ENCODE peak calls at places on chromosomes 12 and 14, in five cellular contexts. One of them, this sample, is unnamed.

GRCh38 chr12:120669055-120669828 is 17.7 kb upstream of the MLEC start:
- DNase-seq in WERI-Rb-1: peak; percentile 60
- DNase-seq in heart left ventricle: no peak
- DNase-seq in effector memory CD4-positive, alpha-beta T cell: no peak
- DNase-seq in right lobe of liver: no peak
- DNase-seq in this sample: peak; percentile 68

GRCh38 chr14:102900631-102901571 is 21.6 kb upstream of the AMN start:
- DNase-seq in WERI-Rb-1: no peak
- DNase-seq in effector memory CD4-positive, alpha-beta T cell: no peak
- DNase-seq in right lobe of liver: no peak
- DNase-seq in heart left ventricle: no peak
- DNase-seq in this sample: peak; percentile 49

GRCh38 chr12:115956674-115957073 is 320.8 kb downstream of the MED13L start:
- DNase-seq in WERI-Rb-1: no peak
- DNase-seq in right lobe of liver: no peak
- DNase-seq in heart left ventricle: no peak
- DNase-seq in effector memory CD4-positive, alpha-beta T cell: no peak
- DNase-seq in this sample: no peak

GRCh38 chr14:55926007-55926406 is 192.2 kb upstream of the PELI2 start:
- DNase-seq in right lobe of liver: no peak
- DNase-seq in WERI-Rb-1: no peak
- DNase-seq in effector memory CD4-positive, alpha-beta T cell: no peak
- DNase-seq in heart left ventricle: no peak
- DNase-seq in this sample: no peak

GRCh38 chr12:97716356-97716755 is 253.8 kb downstream of the RMST start:
- DNase-seq in WERI-Rb-1: peak; percentile 10
- DNase-seq in heart left ventricle: no peak
- DNase-seq in effector memory CD4-positive, alpha-beta T cell: no peak
- DNase-seq in right lobe of liver: no peak
- DNase-seq in this sample: peak; percentile 49

GRCh38 chr12:57834086-57834876 is 12.2 kb downstream of the CTDSP2 start:
- DNase-seq in WERI-Rb-1: no peak
- DNase-seq in heart left ventricle: no peak
- DNase-seq in right lobe of liver: no peak
- DNase-seq in effector memory CD4-positive, alpha-beta T cell: no peak
- DNase-seq in this sample: no peak

GRCh38 chr12:28817524-28817923 is 331.6 kb upstream of the FAR2 start:
- DNase-seq in effector memory CD4-positive, alpha-beta T cell: no peak
- DNase-seq in WERI-Rb-1: no peak
- DNase-seq in right lobe of liver: no peak
- DNase-seq in heart left ventricle: no peak
- DNase-seq in this sample: no peak

GRCh38 chr14:52052289-52052943 is 16.4 kb downstream of the NID2 start:
- DNase-seq in heart left ventricle: no peak
- DNase-seq in WERI-Rb-1: no peak
- DNase-seq in right lobe of liver: no peak
- DNase-seq in effector memory CD4-positive, alpha-beta T cell: no peak
- DNase-seq in this sample: no peak

GRCh38 chr14:44788612-44789011 is 173.1 kb downstream of the KLHL28 start:
- DNase-seq in right lobe of liver: no peak
- DNase-seq in WERI-Rb-1: no peak
- DNase-seq in effector memory CD4-positive, alpha-beta T cell: no peak
- DNase-seq in heart left ventricle: no peak
- DNase-seq in this sample: no peak

GRCh38 chr12:46786774-46787173 is 39.0 kb downstream of the SLC38A4 start:
- DNase-seq in WERI-Rb-1: no peak
- DNase-seq in right lobe of liver: no peak
- DNase-seq in effector memory CD4-positive, alpha-beta T cell: no peak
- DNase-seq in heart left ventricle: no peak
- DNase-seq in this sample: no peak

GRCh38 chr14:94355191-94355794 is 32.2 kb upstream of the SERPINA6 start:
- DNase-seq in right lobe of liver: peak; percentile 84
- DNase-seq in WERI-Rb-1: peak; percentile 45
- DNase-seq in effector memory CD4-positive, alpha-beta T cell: no peak
- DNase-seq in heart left ventricle: no peak
- DNase-seq in this sample: peak; percentile 67

GRCh38 chr12:12562016-12562483 is 613 bp downstream of the DUSP16 start:
- DNase-seq in heart left ventricle: peak; percentile 31
- DNase-seq in WERI-Rb-1: peak; percentile 13
- DNase-seq in effector memory CD4-positive, alpha-beta T cell: peak; percentile 21
- DNase-seq in right lobe of liver: peak; percentile 63
- DNase-seq in this sample: peak; percentile 69

DNA sequence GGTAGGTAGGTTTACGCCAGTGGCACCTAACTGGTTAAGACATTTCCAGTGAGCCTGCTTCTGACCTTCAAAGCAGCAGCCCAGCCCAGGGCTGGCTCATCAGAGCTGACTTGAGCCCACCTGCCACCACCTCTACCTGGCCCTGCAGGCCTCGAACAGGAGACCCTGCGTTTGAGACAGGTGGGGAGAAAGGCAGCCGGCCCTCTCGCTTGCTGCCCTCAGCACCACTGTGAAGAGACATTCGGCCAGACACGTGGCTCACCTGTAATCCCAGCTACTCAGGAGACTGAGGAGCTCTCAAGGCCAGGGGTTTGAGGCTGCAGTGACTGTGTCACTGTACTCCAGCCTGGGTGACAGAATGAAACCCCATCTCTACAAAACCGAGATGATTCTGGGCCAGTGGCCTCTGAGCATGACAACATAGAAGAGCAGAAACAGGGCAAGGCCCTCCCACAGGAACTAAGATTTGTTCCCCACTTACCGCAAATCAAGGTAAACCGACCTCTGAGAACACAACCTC is 74.2 kb downstream of the TESC start:
- DNase-seq in heart left ventricle: no peak
- DNase-seq in right lobe of liver: no peak
- DNase-seq in effector memory CD4-positive, alpha-beta T cell: no peak
- DNase-seq in WERI-Rb-1: no peak
- DNase-seq in this sample: no peak
- H3K36me3 ChIP-seq in heart left ventricle: peaks cover 43% of the 10 kb centered on the region
- H3K36me3 ChIP-seq in right lobe of liver: peaks cover 7% of the 10 kb centered on the region
- H3K36me3 ChIP-seq in effector memory CD4-positive, alpha-beta T cell: peaks cover 4% of the 10 kb centered on the region
- H3K36me3 ChIP-seq in WERI-Rb-1: peaks cover 34% of the 10 kb centered on the region
- H3K36me3 ChIP-seq in this sample: peaks cover 9% of the 10 kb centered on the region

GRCh38 chr12:22431693-22432251 is 97.3 kb upstream of the ST8SIA1 start:
- DNase-seq in right lobe of liver: no peak
- DNase-seq in heart left ventricle: no peak
- DNase-seq in effector memory CD4-positive, alpha-beta T cell: no peak
- DNase-seq in WERI-Rb-1: no peak
- DNase-seq in this sample: no peak

GRCh38 chr12:22435583-22435982 is 101.1 kb upstream of the ST8SIA1 start:
- DNase-seq in right lobe of liver: no peak
- DNase-seq in effector memory CD4-positive, alpha-beta T cell: no peak
- DNase-seq in heart left ventricle: no peak
- DNase-seq in WERI-Rb-1: no peak
- DNase-seq in this sample: no peak

GRCh38 chr12:22437031-22437806 is 102.7 kb upstream of the ST8SIA1 start:
- DNase-seq in right lobe of liver: no peak
- DNase-seq in WERI-Rb-1: no peak
- DNase-seq in effector memory CD4-positive, alpha-beta T cell: no peak
- DNase-seq in heart left ventricle: no peak
- DNase-seq in this sample: no peak
- H3K4me3 ChIP-seq in right lobe of liver: no peak overlapping the region
- H3K4me3 ChIP-seq in WERI-Rb-1: no peak overlapping the region
- H3K4me3 ChIP-seq in effector memory CD4-positive, alpha-beta T cell: no peak overlapping the region
- H3K4me3 ChIP-seq in heart left ventricle: no peak overlapping the region
- H3K4me3 ChIP-seq in this sample: peak overlapping the region; percentile 10

GRCh38 chr12:1628671-1629337 is at the start of gene WNT5B:
- DNase-seq in WERI-Rb-1: no peak
- DNase-seq in effector memory CD4-positive, alpha-beta T cell: no peak
- DNase-seq in right lobe of liver: no peak
- DNase-seq in heart left ventricle: no peak
- DNase-seq in this sample: peak; percentile 55

GRCh38 chr12:1632702-1633101 is 3.7 kb downstream of the WNT5B start:
- DNase-seq in effector memory CD4-positive, alpha-beta T cell: no peak
- DNase-seq in WERI-Rb-1: no peak
- DNase-seq in right lobe of liver: peak; percentile 89
- DNase-seq in heart left ventricle: no peak
- DNase-seq in this sample: no peak

GRCh38 chr12:1630081-1630826 is 1.2 kb downstream of the WNT5B start:
- DNase-seq in right lobe of liver: peak; percentile 83
- DNase-seq in heart left ventricle: peak; percentile 42
- DNase-seq in effector memory CD4-positive, alpha-beta T cell: no peak
- DNase-seq in WERI-Rb-1: no peak
- DNase-seq in this sample: peak; percentile 79

GRCh38 chr12:1629338-1630080 is 478 bp downstream of the WNT5B start:
- DNase-seq in right lobe of liver: no peak
- DNase-seq in effector memory CD4-positive, alpha-beta T cell: no peak
- DNase-seq in heart left ventricle: no peak
- DNase-seq in WERI-Rb-1: peak; percentile 61
- DNase-seq in this sample: peak; percentile 87

DNA sequence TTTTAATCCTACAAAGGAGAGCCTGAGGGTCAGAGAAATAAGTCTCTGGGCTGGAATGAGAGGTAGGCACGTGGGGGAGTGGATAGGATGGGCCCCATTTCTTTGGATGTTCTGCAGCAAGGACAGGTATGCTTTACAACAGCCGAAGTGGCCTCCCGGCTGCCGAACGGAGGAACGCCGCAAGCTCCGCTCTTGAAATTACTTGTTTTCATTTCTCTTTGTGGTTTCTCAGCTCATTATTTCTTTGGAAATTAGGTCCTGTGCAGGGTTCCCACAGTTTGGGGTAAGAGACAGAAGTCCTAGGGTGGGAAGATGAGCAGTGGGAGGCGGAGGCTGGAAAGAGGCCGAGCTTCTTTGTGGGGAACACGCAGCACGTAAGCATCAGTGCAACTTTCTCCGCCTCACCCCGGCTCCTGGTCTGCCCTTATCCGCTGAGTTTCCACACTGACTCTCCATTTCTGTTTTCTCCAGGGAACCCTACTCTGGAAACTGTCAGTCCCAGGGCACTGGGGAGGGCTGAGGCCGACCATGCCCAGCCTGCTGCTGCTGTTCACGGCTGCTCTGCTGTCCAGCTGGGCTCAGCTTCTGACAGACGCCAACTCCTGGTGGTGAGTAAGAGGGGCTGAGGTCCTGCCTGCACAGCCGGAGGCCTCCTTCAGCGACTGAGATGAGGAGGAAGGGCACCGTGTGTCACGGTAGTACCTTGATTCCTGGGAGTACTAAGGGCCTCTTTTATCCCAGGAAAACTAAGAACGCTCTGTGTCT is 2.0 kb downstream of the WNT5B start:
- DNase-seq in WERI-Rb-1: no peak
- DNase-seq in heart left ventricle: no peak
- DNase-seq in right lobe of liver: no peak
- DNase-seq in effector memory CD4-positive, alpha-beta T cell: no peak
- DNase-seq in this sample: peak; percentile 66
- H3K27me3 ChIP-seq in WERI-Rb-1: no peaks in the 10 kb centered on the region
- H3K27me3 ChIP-seq in heart left ventricle: no peaks in the 10 kb centered on the region
- H3K27me3 ChIP-seq in right lobe of liver: no peaks in the 10 kb centered on the region
- H3K27me3 ChIP-seq in effector memory CD4-positive, alpha-beta T cell: peaks cover 24% of the 10 kb centered on the region
- H3K27me3 ChIP-seq in this sample: peaks cover 62% of the 10 kb centered on the region

GRCh38 chr12:132503611-132504204 is 13.8 kb downstream of the FBRSL1 start:
- DNase-seq in WERI-Rb-1: no peak
- DNase-seq in right lobe of liver: no peak
- DNase-seq in effector memory CD4-positive, alpha-beta T cell: no peak
- DNase-seq in heart left ventricle: no peak
- DNase-seq in this sample: no peak
- H3K36me3 ChIP-seq in WERI-Rb-1: peaks cover 7% of the 10 kb centered on the region
- H3K36me3 ChIP-seq in right lobe of liver: no peaks in the 10 kb centered on the region
- H3K36me3 ChIP-seq in effector memory CD4-positive, alpha-beta T cell: peaks cover 9% of the 10 kb centered on the region
- H3K36me3 ChIP-seq in heart left ventricle: peaks cover 8% of the 10 kb centered on the region
- H3K36me3 ChIP-seq in this sample: no peaks in the 10 kb centered on the region

DNA sequence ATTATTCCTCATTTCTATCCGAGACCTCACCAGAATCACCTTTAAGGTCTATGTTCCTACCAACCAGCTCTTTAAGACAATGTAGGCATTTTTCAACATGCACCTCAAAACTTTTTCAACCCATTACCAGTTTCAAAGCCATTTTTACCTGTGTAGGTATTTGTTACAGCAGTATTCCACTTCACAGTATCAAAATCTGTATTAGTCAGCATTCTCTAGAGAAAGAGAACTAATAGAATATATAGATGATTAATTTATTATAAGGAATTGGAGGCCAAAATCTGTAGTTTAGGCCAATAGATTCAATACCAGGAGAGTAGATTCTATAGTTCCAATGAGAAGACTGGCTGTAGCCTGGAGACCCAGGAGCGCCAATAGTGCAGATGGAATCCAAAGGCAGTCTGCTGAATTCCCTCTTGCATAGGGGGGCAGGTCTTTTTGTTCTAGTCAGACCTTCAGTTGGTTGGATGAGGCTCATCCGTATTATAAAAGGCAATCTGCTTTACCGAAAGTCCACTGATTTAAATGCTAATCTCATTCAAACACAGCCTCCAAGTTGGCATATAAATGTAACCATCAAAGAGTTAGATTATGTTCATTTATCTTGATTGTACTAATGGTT is 151.6 kb upstream of the SYT1 start:
- DNase-seq in WERI-Rb-1: no peak
- DNase-seq in right lobe of liver: no peak
- DNase-seq in heart left ventricle: no peak
- DNase-seq in effector memory CD4-positive, alpha-beta T cell: no peak
- DNase-seq in this sample: peak; percentile 24
- H3K4me3 ChIP-seq in WERI-Rb-1: no peak overlapping the region
- H3K4me3 ChIP-seq in right lobe of liver: no peak overlapping the region
- H3K4me3 ChIP-seq in heart left ventricle: no peak overlapping the region
- H3K4me3 ChIP-seq in effector memory CD4-positive, alpha-beta T cell: no peak overlapping the region
- H3K4me3 ChIP-seq in this sample: no peak overlapping the region

GRCh38 chr12:63846249-63846967 is 1.9 kb downstream of the SRGAP1 start:
- DNase-seq in heart left ventricle: no peak
- DNase-seq in WERI-Rb-1: no peak
- DNase-seq in right lobe of liver: no peak
- DNase-seq in effector memory CD4-positive, alpha-beta T cell: no peak
- DNase-seq in this sample: no peak
- H3K27me3 ChIP-seq in heart left ventricle: no peaks in the 10 kb centered on the region
- H3K27me3 ChIP-seq in WERI-Rb-1: no peaks in the 10 kb centered on the region
- H3K27me3 ChIP-seq in right lobe of liver: no peaks in the 10 kb centered on the region
- H3K27me3 ChIP-seq in effector memory CD4-positive, alpha-beta T cell: peaks cover 6% of the 10 kb centered on the region
- H3K27me3 ChIP-seq in this sample: peaks cover 8% of the 10 kb centered on the region

GRCh38 chr12:50525422-50525821 is 20.6 kb downstream of the DIP2B start:
- DNase-seq in effector memory CD4-positive, alpha-beta T cell: no peak
- DNase-seq in right lobe of liver: no peak
- DNase-seq in WERI-Rb-1: no peak
- DNase-seq in heart left ventricle: no peak
- DNase-seq in this sample: no peak
- H3K36me3 ChIP-seq in effector memory CD4-positive, alpha-beta T cell: no peaks in the 10 kb centered on the region
- H3K36me3 ChIP-seq in right lobe of liver: no peaks in the 10 kb centered on the region
- H3K36me3 ChIP-seq in WERI-Rb-1: no peaks in the 10 kb centered on the region
- H3K36me3 ChIP-seq in heart left ventricle: no peaks in the 10 kb centered on the region
- H3K36me3 ChIP-seq in this sample: no peaks in the 10 kb centered on the region

DNA sequence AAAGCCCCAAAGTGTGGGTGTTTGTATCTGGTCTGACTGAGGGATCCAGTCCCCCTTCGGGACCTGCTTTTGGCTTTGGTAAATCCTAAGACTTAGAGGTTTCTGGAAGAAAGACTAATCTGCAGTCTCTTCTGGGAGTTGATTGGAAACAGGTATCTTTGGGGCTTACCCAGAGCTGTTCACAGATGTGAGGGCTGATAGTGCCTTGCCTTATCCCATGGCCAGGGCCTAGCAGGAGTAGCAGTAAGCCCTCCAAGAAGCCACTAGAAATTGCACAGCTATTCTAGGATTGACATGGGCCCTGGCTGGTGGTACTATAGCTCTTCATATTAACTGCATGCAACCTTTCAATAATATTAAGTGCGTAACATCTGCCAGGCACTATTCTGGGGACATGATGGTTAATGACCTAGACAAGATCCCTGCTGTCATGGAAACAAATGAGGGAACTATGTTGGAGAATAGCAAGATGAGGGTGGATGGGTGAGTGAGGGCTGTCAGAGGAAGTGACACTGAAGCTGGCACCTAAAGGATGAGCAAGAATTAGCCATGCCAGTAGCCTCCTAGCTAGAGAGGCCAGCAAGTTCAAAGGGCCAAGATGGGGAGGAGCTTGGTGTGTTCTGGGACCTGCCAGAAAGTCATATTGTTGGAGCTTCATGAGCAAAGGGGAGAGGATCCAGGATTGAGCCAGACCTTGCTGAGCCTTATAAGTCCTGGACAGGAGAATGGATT is 71.7 kb downstream of the CRADD start:
- DNase-seq in heart left ventricle: no peak
- DNase-seq in WERI-Rb-1: peak; percentile 17
- DNase-seq in effector memory CD4-positive, alpha-beta T cell: no peak
- DNase-seq in right lobe of liver: no peak
- DNase-seq in this sample: no peak
- H3K4me3 ChIP-seq in heart left ventricle: no peak overlapping the region
- H3K4me3 ChIP-seq in WERI-Rb-1: no peak overlapping the region
- H3K4me3 ChIP-seq in effector memory CD4-positive, alpha-beta T cell: no peak overlapping the region
- H3K4me3 ChIP-seq in right lobe of liver: no peak overlapping the region
- H3K4me3 ChIP-seq in this sample: no peak overlapping the region

This sample was measured in H7.